ENCODE peak calls at places on chromosomes 11 and 22, in six cellular contexts. L, P, Z, E, H and T are unnamed samples.

GRCh38 chr22:46866591-46866990 is 104.1 kb downstream of the TBC1D22A start:
- DNase-seq in L (no peak), P (no peak), Z (no peak), E (no peak), H (no peak), T (no peak)

GRCh38 chr11:7376386-7376785 is 108.9 kb upstream of the OLFML1 start:
- DNase-seq in L (no peak), P (no peak), Z (no peak), E (no peak), H (no peak), T (no peak)

GRCh38 chr11:2681408-2682145 is 18.2 kb downstream of the KCNQ1OT1 start:
- DNase-seq in L (no peak), P (no peak), Z (no peak), E (no peak), H (no peak), T (no peak)

GRCh38 chr22:28800308-28801041 is at the start of gene XBP1:
- DNase-seq in L (peak; percentile 95), P (peak; percentile 98), Z (peak; percentile 63), E (peak; percentile 96), H (peak; percentile 89), T (peak; percentile 88)

GRCh38 chr11:46383404-46383758 is 1.9 kb downstream of the MDK start:
- DNase-seq in L (no peak), P (no peak), Z (no peak), E (no peak), H (no peak), T (no peak)

GRCh38 chr22:47372111-47372581 is 609.7 kb downstream of the TBC1D22A start:
- DNase-seq in L (no peak), P (no peak), Z (no peak), E (no peak), H (no peak), T (no peak)

GRCh38 chr22:36184433-36185035 is 17.1 kb downstream of the APOL4 start:
- DNase-seq in L (no peak), P (no peak), Z (no peak), E (no peak), H (no peak), T (no peak)

GRCh38 chr11:118406599-118407166 is 5.3 kb downstream of the ATP5MG start:
- DNase-seq in L (no peak), P (no peak), Z (peak; percentile 17), E (no peak), H (no peak), T (no peak)

GRCh38 chr11:66904561-66904960 is 47.7 kb downstream of the LRFN4 start:
- DNase-seq in L (no peak), P (peak; percentile 7), Z (no peak), E (no peak), H (no peak), T (no peak)

GRCh38 chr22:49363526-49364230 is 464.0 kb downstream of the BRD1 start:
- DNase-seq in L (no peak), P (peak; percentile 6), Z (no peak), E (no peak), H (no peak), T (no peak)

GRCh38 chr11:41446107-41446506 is 13.3 kb downstream of the LRRC4C start:
- DNase-seq in L (no peak), P (no peak), Z (no peak), E (no peak), H (no peak), T (no peak)

GRCh38 chr11:119999220-119999619 is 138.7 kb downstream of the TRIM29 start:
- DNase-seq in L (no peak), P (no peak), Z (no peak), E (no peak), H (no peak), T (no peak)

GRCh38 chr22:19876314-19876940 is 21.8 kb upstream of the GNB1L start:
- DNase-seq in L (no peak), P (peak; percentile 94), Z (no peak), E (peak; percentile 42), H (no peak), T (no peak)

GRCh38 chr22:47474464-47474863 is 712.0 kb downstream of the TBC1D22A start:
- DNase-seq in L (no peak), P (no peak), Z (no peak), E (no peak), H (no peak), T (no peak)

GRCh38 chr11:20609727-20610707 is 10.6 kb downstream of the SLC6A5 start:
- DNase-seq in L (peak; percentile 87), P (peak; percentile 90), Z (no peak), E (peak; percentile 98), H (peak; percentile 55), T (peak; percentile 40)

GRCh38 chr11:86214710-86215109 is 29.8 kb upstream of the EED start:
- DNase-seq in L (no peak), P (no peak), Z (peak; percentile 91), E (no peak), H (no peak), T (no peak)

GRCh38 chr22:37679670-37680069 is 4.2 kb downstream of the LGALS1 start:
- DNase-seq in L (no peak), P (no peak), Z (no peak), E (no peak), H (no peak), T (no peak)

GRCh38 chr11:72446929-72447753 is 12.8 kb upstream of the CLPB start:
- DNase-seq in L (peak; percentile 41), P (peak; percentile 72), Z (no peak), E (no peak), H (peak; percentile 62), T (no peak)

GRCh38 chr11:129277216-129277838 is 85.2 kb upstream of the ARHGAP32 start:
- DNase-seq in L (no peak), P (no peak), Z (no peak), E (no peak), H (peak; percentile 46), T (no peak)

GRCh38 chr11:128182844-128183243 is 404.5 kb downstream of the ETS1 start:
- DNase-seq in L (no peak), P (no peak), Z (no peak), E (no peak), H (no peak), T (no peak)

GRCh38 chr11:131817701-131818188 is 447.3 kb downstream of the NTM start:
- DNase-seq in L (no peak), P (no peak), Z (no peak), E (no peak), H (no peak), T (no peak)

GRCh38 chr11:88402784-88403183 is 65.2 kb upstream of the CTSC start:
- DNase-seq in L (no peak), P (no peak), Z (no peak), E (no peak), H (no peak), T (no peak)

GRCh38 chr11:88399171-88399570 is 61.6 kb upstream of the CTSC start:
- DNase-seq in L (no peak), P (no peak), Z (no peak), E (no peak), H (no peak), T (no peak)

GRCh38 chr11:88404932-88405710 is 67.6 kb upstream of the CTSC start:
- DNase-seq in L (no peak), P (no peak), Z (no peak), E (no peak), H (no peak), T (no peak)

GRCh38 chr11:88404363-88404762 is 66.8 kb upstream of the CTSC start:
- DNase-seq in L (no peak), P (no peak), Z (no peak), E (no peak), H (no peak), T (no peak)

DNA sequence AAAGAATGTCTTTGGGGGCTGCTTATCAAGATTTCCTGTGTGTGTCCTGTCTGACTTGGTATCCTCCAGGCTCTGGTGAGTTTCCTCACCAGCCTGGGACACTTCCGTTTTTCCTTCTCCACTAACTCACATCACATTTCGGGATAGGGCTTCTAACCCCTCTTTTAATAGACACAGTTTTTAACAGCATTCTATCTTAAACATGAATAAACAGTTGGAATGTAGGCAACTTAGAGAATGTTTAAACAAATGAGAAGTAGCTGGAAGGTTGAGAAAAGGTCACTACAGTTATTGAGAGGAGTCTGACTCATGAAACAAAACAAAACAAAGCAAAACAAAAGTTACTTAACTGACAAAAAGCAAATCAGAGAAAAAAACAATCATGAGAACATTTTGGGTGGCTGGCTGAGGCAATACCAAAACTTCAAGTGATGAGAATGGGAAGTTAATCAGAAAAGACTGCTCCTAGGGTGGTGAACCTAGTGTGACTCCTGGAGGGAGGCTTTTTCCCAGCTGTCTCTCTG is 64.7 kb upstream of the CTSC start:
- DNase-seq in L (no peak), P (no peak), Z (peak; percentile 17), E (no peak), H (no peak), T (no peak)
- TF ChIP-seq GABPA in L (no peak), P (no peak), Z (no peak), E (no peak), H (no peak), T (no peak)

DNA sequence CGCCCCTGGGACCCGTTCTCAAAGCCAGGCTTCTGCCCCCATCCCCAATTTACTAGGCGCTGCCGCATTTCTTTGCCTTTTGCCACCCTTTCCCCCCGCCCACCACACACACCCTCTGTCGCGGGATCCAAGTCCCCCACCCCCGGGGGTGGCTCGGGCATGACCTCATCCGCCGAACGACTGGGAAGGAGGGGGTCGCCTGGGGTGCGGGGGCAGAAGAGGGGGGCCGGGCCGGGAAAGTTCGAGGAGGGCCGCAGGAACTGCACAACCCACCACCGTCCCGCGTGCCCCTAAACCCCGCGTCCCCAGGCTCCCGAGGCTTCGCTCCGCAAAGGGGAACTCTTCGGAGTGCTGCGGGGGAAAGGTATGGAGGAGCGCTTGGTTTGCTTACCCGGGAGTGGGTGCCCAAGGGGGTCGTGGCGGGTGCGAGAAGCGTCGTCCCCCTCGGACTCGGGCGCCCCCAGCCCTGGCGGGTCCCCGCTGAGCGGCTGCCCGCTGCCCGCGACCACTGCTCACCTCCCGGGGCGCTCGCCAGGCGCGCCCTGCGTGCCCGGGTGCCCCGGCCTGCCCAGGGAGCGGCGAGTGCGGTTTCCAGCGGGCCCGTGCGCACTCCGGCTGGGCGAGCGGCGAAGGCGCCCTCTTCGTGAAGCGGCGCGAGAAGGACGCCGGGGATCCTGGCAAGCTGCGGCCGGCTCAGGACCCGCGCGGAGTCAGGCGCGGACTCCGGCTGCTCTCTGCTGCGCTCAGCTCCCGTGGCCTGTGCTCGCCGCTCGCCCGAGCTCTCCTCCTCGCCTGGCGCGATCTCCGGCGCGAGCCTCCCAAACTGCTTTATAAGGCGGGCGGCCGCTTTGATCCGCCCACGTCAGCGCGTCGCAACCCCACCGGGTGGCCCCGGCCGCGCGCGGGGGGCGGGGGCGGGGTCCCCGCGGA is 3.9 kb upstream of the WNT11 start:
- DNase-seq in L (no peak), P (peak; percentile 82), Z (no peak), E (peak; percentile 62), H (no peak), T (peak; percentile 47)
- TF ChIP-seq GABPA in L (no peak), P (no peak), Z (no peak), E (no peak), H (no peak), T (no peak)

DNA sequence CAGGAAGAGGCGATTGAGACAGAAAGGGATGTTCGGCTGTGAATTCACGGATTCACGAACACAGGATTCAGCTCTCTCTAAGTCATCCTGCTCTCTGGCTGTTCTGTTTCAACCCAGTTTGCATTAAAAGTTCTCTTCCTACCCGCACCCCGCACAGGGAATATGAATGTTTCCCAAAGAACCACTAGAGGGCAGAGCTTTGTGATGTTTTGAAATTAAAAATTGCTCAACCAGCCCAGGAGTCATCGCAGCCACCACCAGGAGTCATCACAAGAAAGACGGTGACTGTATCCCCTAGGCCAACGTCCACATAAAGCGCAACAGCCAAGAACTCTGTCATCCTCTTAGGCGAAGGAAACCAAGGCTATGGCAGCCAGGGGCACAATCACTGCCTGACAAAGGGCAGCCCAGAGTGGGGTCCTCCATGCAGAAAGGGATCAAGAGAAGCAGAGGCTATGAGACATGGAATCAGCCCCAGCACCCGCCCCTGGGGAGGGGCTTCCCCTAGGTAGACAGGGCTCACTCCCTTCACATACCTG is 122.4 kb downstream of the WT1 start:
- DNase-seq in L (peak; percentile 62), P (peak; percentile 51), Z (no peak), E (peak; percentile 60), H (peak; percentile 45), T (peak; percentile 55)
- TF ChIP-seq GABPA in L (no peak), P (no peak), Z (no peak), E (no peak), H (no peak), T (no peak)

GRCh38 chr22:38761202-38762162 is 5.7 kb upstream of the SUN2 start:
- DNase-seq in L (no peak), P (no peak), Z (no peak), E (no peak), H (no peak), T (no peak)
- TF ChIP-seq GABPA in L (no peak), P (no peak), Z (no peak), E (no peak), H (no peak), T (no peak)